ENCODE peak calls at places on chromosomes 13 and 19, in six cellular contexts. U, W, X, E, Z and T are unnamed samples.

GRCh38 chr19:53057904-53058579 is 13.5 kb downstream of the ERVV-2 start:
- DNase-seq in U (peak), X (no peak), E (no peak), W (no peak), Z (peak), T (no peak)

GRCh38 chr13:30429721-30430694 is 7.7 kb downstream of the UBE2L5 start:
- DNase-seq in Z (no peak), U (peak), W (peak), X (no peak), E (no peak), T (no peak)

GRCh38 chr19:27962260-27962659 is 1250.7 kb downstream of the UQCRFS1 start:
- DNase-seq in E (no peak), X (no peak), Z (no peak), U (no peak), W (no peak), T (no peak)

GRCh38 chr13:20349564-20350379 is 117.7 kb upstream of the GJB6 start:
- DNase-seq in X (no peak), W (no peak), Z (peak), U (no peak), E (no peak), T (no peak)

GRCh38 chr19:11142528-11143171 is 12.9 kb downstream of the SPC24 start:
- DNase-seq in E (peak), W (no peak), U (peak), X (peak), Z (peak), T (peak)

GRCh38 chr13:113002206-113002821 is 33.3 kb downstream of the MCF2L start:
- DNase-seq in W (no peak), E (peak), U (peak), X (no peak), Z (peak), T (no peak)

GRCh38 chr13:25286308-25286968 is 850 bp downstream of the MTMR6 start:
- DNase-seq in Z (peak), X (no peak), U (peak), W (no peak), E (peak), T (no peak)

GRCh38 chr19:56595548-56595899 is 422 bp downstream of the ZNF71 start:
- DNase-seq in U (no peak), W (no peak), X (no peak), Z (no peak), E (no peak), T (no peak)

GRCh38 chr13:40776681-40777165 is 5.7 kb upstream of the MRPS31 start:
- DNase-seq in E (peak), U (no peak), W (peak), X (no peak), Z (no peak), T (no peak)

GRCh38 chr19:39867133-39867532 is 21.0 kb upstream of the FBL start:
- DNase-seq in U (no peak), X (no peak), W (no peak), Z (no peak), E (no peak), T (no peak)

GRCh38 chr13:44605711-44606110 is 29.6 kb upstream of the TSC22D1 start:
- DNase-seq in X (no peak), Z (no peak), W (no peak), E (no peak), U (no peak), T (no peak)

GRCh38 chr19:16005925-16006324 is 57.1 kb downstream of the OR10H4 start:
- DNase-seq in X (no peak), U (no peak), W (no peak), Z (no peak), E (no peak), T (no peak)

GRCh38 chr13:74132768-74133656 is 1.2 kb downstream of the KLF12 start:
- DNase-seq in W (no peak), U (peak), X (peak), E (peak), Z (peak), T (peak)

GRCh38 chr19:2628597-2628996 is 73.9 kb downstream of the GNG7 start:
- DNase-seq in U (no peak), W (no peak), Z (no peak), X (no peak), E (no peak), T (no peak)

GRCh38 chr19:2629491-2630351 is 72.8 kb downstream of the GNG7 start:
- DNase-seq in Z (no peak), W (no peak), U (no peak), E (peak), X (no peak), T (no peak)

GRCh38 chr19:2630352-2631001 is 72.0 kb downstream of the GNG7 start:
- DNase-seq in U (no peak), X (no peak), E (no peak), W (no peak), Z (no peak), T (no peak)

GRCh38 chr19:2633693-2634075 is 68.8 kb downstream of the GNG7 start:
- DNase-seq in E (no peak), U (no peak), W (no peak), Z (no peak), X (no peak), T (no peak)

DNA sequence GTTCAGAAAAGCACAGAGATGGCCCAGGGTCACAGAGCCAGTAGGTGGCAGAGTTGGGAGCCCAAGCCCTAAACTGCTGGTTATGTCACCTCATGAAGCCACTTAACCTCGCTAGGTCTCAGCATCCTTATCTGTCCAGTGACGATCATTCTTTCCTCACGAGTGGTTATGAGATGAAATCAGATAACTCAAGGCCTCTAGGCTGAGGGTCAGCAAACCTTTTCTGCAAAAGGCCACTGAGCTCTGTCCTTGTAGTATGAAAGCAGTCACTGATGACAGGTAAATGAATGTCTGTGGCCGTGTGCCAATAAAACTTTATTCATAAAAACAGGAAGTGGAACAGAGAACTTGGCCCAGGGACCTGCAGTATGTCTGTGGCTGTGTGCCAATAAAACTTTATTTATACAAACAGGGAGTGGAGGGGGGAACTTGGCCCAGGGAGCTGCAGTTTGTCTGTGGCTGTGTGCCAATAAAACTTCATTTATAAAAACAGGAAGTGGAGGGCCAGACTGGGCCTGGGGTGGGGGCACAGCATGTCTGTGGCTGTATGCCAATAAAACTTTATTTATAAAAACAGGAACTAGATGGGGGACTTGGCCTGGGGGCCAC is 71.2 kb downstream of the GNG7 start:
- DNase-seq in Z (no peak), U (peak), X (no peak), E (no peak), W (no peak), T (no peak)
- H3K27ac ChIP-seq in Z (no peak), U (no peak), X (no peak), E (no peak), W (no peak), T (peak)

GRCh38 chr19:29840066-29840950 is 28.5 kb downstream of the CCNE1 start:
- DNase-seq in X (no peak), E (no peak), W (no peak), Z (no peak), U (no peak), T (no peak)

GRCh38 chr19:29843180-29844051 is 31.6 kb downstream of the CCNE1 start:
- DNase-seq in E (no peak), W (no peak), X (no peak), U (peak), Z (peak), T (no peak)

GRCh38 chr19:29841209-29841558 is 29.4 kb downstream of the CCNE1 start:
- DNase-seq in Z (no peak), X (no peak), E (no peak), W (no peak), U (peak), T (no peak)

GRCh38 chr19:29841559-29842367 is 30.0 kb downstream of the CCNE1 start:
- DNase-seq in U (peak), X (no peak), Z (peak), E (peak), W (peak), T (no peak)

GRCh38 chr19:29842471-29843179 is 30.8 kb downstream of the CCNE1 start:
- DNase-seq in X (no peak), U (no peak), Z (no peak), W (no peak), E (no peak), T (no peak)
- H3K4me3 ChIP-seq in X (peak), U (no peak), Z (peak), W (no peak), E (no peak), T (peak)

DNA sequence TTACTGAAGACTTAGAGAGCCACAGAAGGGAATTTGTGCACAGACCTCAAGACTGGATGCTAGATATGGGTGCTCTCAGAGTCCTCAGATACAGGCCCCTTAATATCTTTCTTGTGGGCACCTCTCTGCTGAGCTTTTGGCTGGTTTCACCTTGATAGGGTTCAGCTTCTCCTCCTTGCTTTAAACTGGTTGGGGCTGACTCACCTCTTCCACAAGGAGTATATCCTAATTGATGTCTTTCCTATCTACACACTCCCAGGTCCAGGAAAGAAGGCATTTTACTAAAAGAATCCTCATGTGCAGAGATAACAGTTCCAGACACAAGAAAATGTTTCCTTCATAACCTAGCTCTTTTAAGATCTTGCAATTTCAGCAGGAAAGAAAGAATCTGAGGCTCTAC is 284.4 kb downstream of the NDFIP2 start:
- DNase-seq in U (no peak), X (no peak), W (no peak), Z (no peak), E (no peak), T (no peak)
- H3K27ac ChIP-seq in U (no peak), X (no peak), W (no peak), Z (no peak), E (no peak), T (no peak)

DNA sequence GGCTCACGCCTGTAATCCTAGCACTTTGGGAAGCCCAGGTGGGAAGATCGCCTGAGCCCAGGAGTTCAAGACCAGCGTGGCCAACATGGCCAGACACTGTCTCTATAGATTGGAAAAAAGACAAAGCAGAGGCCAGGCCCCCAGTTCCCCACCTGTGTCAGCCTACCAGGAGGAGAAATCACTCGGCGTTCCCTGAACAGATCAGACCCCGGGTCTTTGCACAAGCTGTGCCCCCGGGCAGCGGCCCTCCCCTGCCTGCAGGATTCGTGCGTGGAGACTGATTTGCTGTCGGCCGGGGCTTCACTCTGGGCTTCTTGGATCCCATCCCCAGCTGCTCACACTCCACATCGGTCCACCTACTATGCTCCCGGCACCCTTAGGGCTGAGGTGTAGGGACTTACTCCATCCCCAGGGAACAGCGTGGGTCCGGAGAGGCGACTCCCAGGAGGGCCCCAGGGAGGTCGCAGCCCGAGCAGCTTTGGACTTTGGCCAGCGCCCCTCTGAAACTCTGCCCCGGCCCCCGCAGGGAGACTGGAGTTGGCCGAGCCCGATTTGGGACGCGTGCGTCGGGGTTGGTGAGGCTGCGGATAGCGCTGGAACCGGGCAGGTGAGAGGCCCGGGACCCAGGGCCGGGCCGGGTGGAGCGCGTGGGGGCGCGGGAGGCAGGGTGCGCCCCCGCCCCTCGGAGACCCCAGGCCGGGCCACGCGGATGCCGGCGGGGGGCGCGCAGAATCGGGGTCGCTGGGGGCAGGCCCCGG is 515 bp upstream of the EFNA2 start:
- DNase-seq in Z (peak), U (no peak), W (no peak), X (no peak), E (no peak), T (no peak)
- H3K4me3 ChIP-seq in Z (peak), U (no peak), W (no peak), X (no peak), E (no peak), T (no peak)

GRCh38 chr13:100674363-100674847 is at the start of gene TMTC4:
- DNase-seq in E (peak), Z (no peak), W (no peak), U (peak), X (no peak), T (no peak)
- H3K27ac ChIP-seq in E (peak), Z (peak), W (peak), U (peak), X (peak), T (peak)

DNA sequence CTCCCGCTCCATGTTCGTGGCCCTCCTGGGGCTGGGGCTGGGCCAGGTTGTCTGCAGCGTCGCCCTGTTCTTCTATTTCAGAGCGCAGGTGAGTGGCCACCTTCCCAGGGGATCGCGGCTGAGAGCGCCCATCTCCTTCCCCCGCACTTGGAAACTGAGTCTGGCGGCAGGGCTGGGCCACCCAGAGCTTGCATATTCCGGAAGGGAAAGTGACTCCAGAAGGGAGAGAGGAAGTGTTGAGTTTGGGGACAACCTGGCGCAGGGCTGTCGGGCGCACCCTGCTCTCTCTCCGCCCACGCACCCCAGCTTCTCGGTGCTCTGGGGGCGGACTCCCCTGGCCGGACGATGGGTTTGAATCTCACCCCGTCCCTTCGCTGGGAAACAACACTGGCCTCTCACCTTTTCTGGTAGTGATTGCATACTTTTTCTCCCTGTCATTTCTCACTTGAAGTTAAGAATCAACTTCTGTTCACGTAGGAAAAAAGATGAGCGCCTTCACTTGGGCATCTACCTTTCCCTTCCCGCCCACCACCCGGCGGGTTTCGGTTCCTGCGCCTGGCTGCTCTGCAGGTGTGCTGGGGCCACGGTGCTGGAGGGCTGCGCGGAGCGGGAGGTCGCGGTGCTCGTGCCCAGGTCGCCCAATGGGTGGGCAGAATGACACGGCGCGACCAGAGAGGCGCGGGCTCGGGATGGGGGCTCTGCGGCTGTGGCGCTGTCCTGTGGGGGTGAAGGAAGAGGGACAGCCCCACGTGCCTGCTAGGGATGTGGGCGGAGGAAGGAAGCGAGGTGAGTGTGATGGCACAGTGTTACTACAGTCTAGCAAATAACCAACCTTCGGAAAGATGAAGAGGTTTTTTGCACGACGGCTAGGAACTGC is 721 bp downstream of the TNFSF11 start:
- DNase-seq in U (peak), W (no peak), E (no peak), Z (peak), X (no peak), T (no peak)
- H3K4me3 ChIP-seq in U (peak), W (peak), E (no peak), Z (peak), X (peak), T (peak)

DNA sequence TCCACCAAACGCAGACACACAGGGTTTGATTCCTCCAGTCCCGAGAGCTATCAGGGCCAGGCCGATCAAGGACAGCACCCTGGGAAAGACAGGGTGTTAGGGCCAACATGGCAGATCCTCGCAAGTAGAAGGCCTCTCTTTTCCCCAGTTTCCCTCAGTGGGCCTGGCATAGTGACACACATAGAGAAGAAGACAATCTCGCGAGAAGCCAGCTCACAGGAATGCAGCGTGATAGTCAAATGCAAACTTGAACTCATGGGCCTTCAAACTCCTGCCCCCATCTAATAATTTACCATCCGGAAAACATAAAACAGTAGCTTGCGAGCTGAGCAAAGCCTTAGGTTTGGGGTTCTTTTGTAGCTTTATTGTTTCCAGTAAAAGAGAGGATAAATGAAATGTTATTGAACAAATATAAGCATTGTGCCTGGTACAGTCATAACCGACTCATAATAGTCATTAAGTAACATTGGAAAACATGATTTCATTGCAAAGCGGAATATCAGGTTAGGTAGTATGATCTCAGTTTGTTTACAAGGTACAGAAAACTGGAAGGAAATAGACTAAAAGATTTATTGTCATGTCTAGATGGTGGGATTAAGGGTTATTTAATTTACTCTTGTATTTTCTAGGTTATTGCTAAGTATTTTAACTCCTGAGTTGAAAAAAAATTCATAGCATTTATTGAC is 30.5 kb downstream of the SLC15A1 start:
- DNase-seq in Z (no peak), U (no peak), X (no peak), W (no peak), E (no peak), T (no peak)
- H3K27ac ChIP-seq in Z (no peak), U (no peak), X (no peak), W (no peak), E (no peak), T (no peak)